ENCODE peak calls at places on chromosomes 3 and 15, in four cellular contexts. A, C, F and S are unnamed samples.

GRCh38 chr3:13020159-13020558 is 53.1 kb downstream of the IQSEC1 start:
- DNase-seq in A (no peak), C (no peak), F (no peak), S (no peak)

GRCh38 chr15:20355256-20355868 is 186.2 kb downstream of the GOLGA6L6 start:
- DNase-seq in C (no peak), A (no peak), F (no peak), S (no peak)

GRCh38 chr3:186983372-186984058 is 53.2 kb downstream of the ST6GAL1 start:
- DNase-seq in A (no peak), C (no peak), F (no peak), S (no peak)

GRCh38 chr15:23387791-23388190 is 33.2 kb downstream of the GOLGA8S start:
- DNase-seq in F (no peak), C (no peak), A (no peak), S (no peak)

GRCh38 chr3:117165611-117166051 is 456.1 kb downstream of the TUSC7 start:
- DNase-seq in F (no peak), A (no peak), C (no peak), S (peak; percentile 18)

GRCh38 chr15:55535436-55535835 is 27.4 kb upstream of the DNAAF4 start:
- DNase-seq in F (no peak), C (no peak), A (no peak), S (no peak)

GRCh38 chr3:7847021-7847420 is 654.6 kb upstream of the LMCD1 start:
- DNase-seq in F (no peak), A (no peak), C (no peak), S (no peak)

GRCh38 chr3:50502584-50503423 is 630 bp downstream of the CACNA2D2 start:
- DNase-seq in F (no peak), C (no peak), A (no peak), S (no peak)

GRCh38 chr3:131591394-131591990 is 88.7 kb upstream of the MRPL3 start:
- DNase-seq in F (no peak), A (no peak), C (no peak), S (no peak)

GRCh38 chr15:78866824-78867223 is 5.9 kb upstream of the MORF4L1 start:
- DNase-seq in F (no peak), A (no peak), C (no peak), S (no peak)

GRCh38 chr3:123344175-123344908 is 104.5 kb downstream of the ADCY5 start:
- DNase-seq in C (no peak), F (no peak), A (no peak), S (peak; percentile 25)

GRCh38 chr15:42203891-42204290 is 4.2 kb downstream of the VPS39 start:
- DNase-seq in C (no peak), F (no peak), A (no peak), S (no peak)

GRCh38 chr3:14832975-14833722 is 14.4 kb downstream of the FGD5 start:
- DNase-seq in F (no peak), A (no peak), C (no peak), S (no peak)

GRCh38 chr15:82778755-82779154 is 27.1 kb downstream of the FSD2 start:
- DNase-seq in A (no peak), C (no peak), F (no peak), S (no peak)

GRCh38 chr3:170941551-170941950 is 33.1 kb upstream of the EIF5A2 start:
- DNase-seq in F (no peak), C (no peak), A (no peak), S (no peak)

GRCh38 chr15:56969265-56969895 is 50.9 kb downstream of the TCF12 start:
- DNase-seq in C (no peak), F (no peak), A (no peak), S (no peak)

GRCh38 chr3:79881431-79881830 is 113.6 kb upstream of the ROBO1 start:
- DNase-seq in C (no peak), A (no peak), F (no peak), S (no peak)

GRCh38 chr15:89371145-89372044 is 36.8 kb upstream of the POLG start:
- DNase-seq in F (no peak), C (no peak), A (no peak), S (no peak)

GRCh38 chr3:155188036-155188435 is 105.4 kb downstream of the STRIT1 start:
- DNase-seq in C (no peak), F (no peak), A (no peak), S (no peak)

GRCh38 chr3:33131328-33132018 is 17.7 kb downstream of the CRTAP start:
- DNase-seq in F (peak; percentile 66), A (peak; percentile 41), C (no peak), S (peak; percentile 87)

GRCh38 chr3:47299396-47300318 is 16.9 kb downstream of the KLHL18 start:
- DNase-seq in C (no peak), A (no peak), F (peak; percentile 20), S (no peak)

GRCh38 chr15:41337631-41338522 is 5.2 kb downstream of the NUSAP1 start:
- DNase-seq in C (no peak), A (no peak), F (no peak), S (no peak)

GRCh38 chr3:103818800-103819199 is 1384.0 kb downstream of the ZPLD1 start:
- DNase-seq in F (no peak), C (no peak), A (no peak), S (peak; percentile 20)

GRCh38 chr3:190330936-190331734 is 8.9 kb upstream of the CLDN1 start:
- DNase-seq in F (peak; percentile 94), A (no peak), C (no peak), S (no peak)

GRCh38 chr3:153350420-153350819 is 188.4 kb downstream of the RAP2B start:
- DNase-seq in C (no peak), F (peak; percentile 86), A (no peak), S (no peak)

GRCh38 chr3:108132727-108133373 is 42.0 kb upstream of the CD47 start:
- DNase-seq in A (no peak), C (no peak), F (no peak), S (no peak)

GRCh38 chr3:180295811-180296210 is 259.1 kb upstream of the PEX5L start:
- DNase-seq in C (no peak), F (no peak), A (no peak), S (no peak)

GRCh38 chr15:41483115-41483514 is 10.6 kb upstream of the ITPKA start:
- DNase-seq in F (no peak), C (peak; percentile 57), A (no peak), S (no peak)

GRCh38 chr3:9912294-9912935 is 4.5 kb upstream of the IL17RC start:
- DNase-seq in A (no peak), F (no peak), C (no peak), S (no peak)

GRCh38 chr3:137766069-137766960 is 2.2 kb downstream of the SOX14 start:
- DNase-seq in F (no peak), C (no peak), A (no peak), S (no peak)

GRCh38 chr3:141227752-141228151 is 3.9 kb upstream of the PXYLP1 start:
- DNase-seq in A (no peak), F (no peak), C (no peak), S (no peak)

GRCh38 chr3:149585401-149585726 is 72.5 kb downstream of the WWTR1 start:
- DNase-seq in C (peak; percentile 90), A (no peak), F (no peak), S (no peak)

GRCh38 chr3:188434594-188434993 is 280.6 kb downstream of the LPP start:
- DNase-seq in A (no peak), C (no peak), F (no peak), S (no peak)

GRCh38 chr3:15633159-15633558 is 31.6 kb downstream of the BTD start:
- DNase-seq in A (no peak), C (no peak), F (no peak), S (no peak)

GRCh38 chr3:16253601-16254000 is 11.1 kb downstream of the DPH3 start:
- DNase-seq in A (no peak), C (no peak), F (no peak), S (no peak)

GRCh38 chr3:133797396-133798105 is 8.1 kb upstream of the SRPRB start:
- DNase-seq in C (no peak), A (no peak), F (no peak), S (no peak)

GRCh38 chr3:23203651-23204111 is 554 bp downstream of the UBE2E2 start:
- DNase-seq in F (no peak), A (no peak), C (no peak), S (no peak)

GRCh38 chr3:11391930-11392688 is 119.9 kb downstream of the ATG7 start:
- DNase-seq in C (no peak), F (no peak), A (no peak), S (no peak)

GRCh38 chr3:100969557-100969916 is 23.7 kb downstream of the ABI3BP start:
- DNase-seq in A (no peak), F (no peak), C (no peak), S (no peak)

GRCh38 chr15:90885432-90886290 is 1.4 kb downstream of the FES start:
- DNase-seq in A (no peak), F (no peak), C (no peak), S (no peak)
- TF ChIP-seq YY1 in A (peak; percentile 44), F (no peak), C (peak; percentile 72), S (no peak)

GRCh38 chr3:41158947-41159346 is 40.4 kb upstream of the CTNNB1 start:
- DNase-seq in C (no peak), A (no peak), F (no peak), S (no peak)
- TF ChIP-seq SUZ12 in C (no peak), A (no peak), F (no peak), S (no peak)

GRCh38 chr3:194277547-194278091 is 73.5 kb downstream of the CPN2 start:
- DNase-seq in F (no peak), A (no peak), C (no peak), S (no peak)
- TF ChIP-seq YY1 in F (no peak), A (no peak), C (no peak), S (no peak)

GRCh38 chr3:178404966-178405365 is 131.3 kb upstream of the KCNMB2 start:
- DNase-seq in C (no peak), A (no peak), F (no peak), S (no peak)
- TF ChIP-seq SUZ12 in C (no peak), A (no peak), F (no peak), S (no peak)

DNA sequence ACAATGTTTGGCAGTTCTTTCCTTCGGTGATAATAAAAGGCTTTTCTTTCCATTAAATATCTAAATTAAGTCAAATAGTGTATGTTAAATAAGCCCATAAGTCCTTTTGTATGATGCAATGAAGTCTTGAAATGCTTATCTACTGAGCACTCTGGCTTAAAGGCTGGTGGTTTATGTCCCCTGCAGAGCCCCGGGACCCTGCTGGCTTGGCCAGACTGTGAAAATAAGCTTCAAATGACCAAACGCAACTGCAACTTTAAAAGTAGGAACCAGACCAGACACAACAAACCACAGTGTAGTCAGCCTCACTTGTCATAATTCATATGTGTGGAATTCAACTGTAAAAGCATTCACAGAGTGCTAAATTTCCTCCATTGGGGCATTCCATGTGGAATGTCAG is 72.5 kb downstream of the FOXP1 start:
- DNase-seq in C (no peak), F (no peak), A (no peak), S (no peak)
- TF ChIP-seq YY1 in C (no peak), F (no peak), A (no peak), S (no peak)

DNA sequence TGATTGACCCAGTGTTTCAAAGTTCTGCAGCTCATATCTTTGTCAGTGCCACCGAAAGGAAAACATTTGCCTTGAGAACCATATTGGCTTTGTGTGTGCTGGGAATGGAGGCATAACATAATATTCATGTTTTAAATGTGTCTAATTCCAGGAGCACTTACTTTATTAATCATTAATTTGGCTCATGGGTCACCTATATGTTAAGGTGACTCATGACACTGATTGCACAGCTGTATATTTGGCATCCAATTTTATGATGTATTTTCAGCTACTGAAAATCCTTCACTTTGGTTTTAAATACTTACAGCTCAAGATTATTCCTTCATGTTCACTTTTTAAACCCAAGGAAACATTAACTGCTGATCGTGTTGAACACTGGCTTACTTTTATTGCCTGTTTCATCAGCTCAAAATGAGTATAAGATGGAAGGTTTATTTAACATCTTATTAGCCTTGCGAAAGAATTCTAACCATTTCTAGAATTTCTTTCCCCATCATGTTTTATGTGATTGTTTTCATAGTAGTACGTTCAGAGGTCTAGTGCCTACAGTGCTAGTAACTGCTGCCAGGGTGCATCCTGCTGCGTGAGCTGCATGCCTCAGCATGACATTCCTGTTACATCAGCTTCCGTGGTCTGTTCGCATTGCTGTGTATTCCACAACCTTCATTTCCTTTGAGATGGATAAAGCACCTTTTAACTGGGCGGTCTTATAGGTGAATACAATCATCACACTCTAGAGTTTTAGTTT is 63.7 kb downstream of the LRCH3 start:
- DNase-seq in A (peak; percentile 65), F (no peak), C (no peak), S (peak; percentile 50)
- TF ChIP-seq SUZ12 in A (no peak), F (no peak), C (no peak), S (no peak)